ENCODE peak calls at places on chromosome 1, in seven cellular contexts. H is endothelial cell of umbilical vein; C is dorsolateral prefrontal cortex; R is keratinocyte; D is lower lobe of right lung; I is brain microvascular endothelial cell; T is CD8-positive, alpha-beta memory T cell. Q is an unnamed sample.

GRCh38 chr1:94286864-94287437 is 49.6 kb upstream of the ARHGAP29 start:
- DNase-seq in H (no peak), T (no peak), C (no peak), R (no peak), I (no peak), D (no peak), Q (no peak)

GRCh38 chr1:214933375-214933774 is 149.2 kb upstream of the KCNK2 start:
- DNase-seq in I (no peak), C (no peak), H (no peak), D (no peak), T (no peak), R (no peak), Q (no peak)

GRCh38 chr1:109252893-109253802 is 3.8 kb downstream of the CELSR2 start:
- DNase-seq in H (no peak), R (no peak), C (peak), T (no peak), I (no peak), D (no peak), Q (no peak)

GRCh38 chr1:49364676-49365075 is 588.0 kb upstream of the BEND5 start:
- DNase-seq in T (no peak), D (no peak), H (no peak), C (no peak), R (peak), I (no peak), Q (no peak)

GRCh38 chr1:35883681-35884155 is 709 bp downstream of the AGO1 start:
- DNase-seq in I (no peak), T (peak), R (no peak), C (peak), D (peak), H (peak), Q (no peak)

GRCh38 chr1:11550664-11551283 is 71.8 kb downstream of the DISP3 start:
- DNase-seq in R (no peak), D (no peak), H (peak), I (peak), T (no peak), C (no peak), Q (no peak)

GRCh38 chr1:1422465-1423244 is 1.6 kb upstream of the ANKRD65 start:
- DNase-seq in R (no peak), C (no peak), T (no peak), I (peak), H (no peak), D (no peak), Q (no peak)

GRCh38 chr1:35448344-35448801 is 108.8 kb downstream of the KIAA0319L start:
- DNase-seq in D (no peak), C (no peak), I (peak), H (peak), R (peak), T (no peak), Q (peak)

GRCh38 chr1:210531475-210532222 is 202.9 kb downstream of the HHAT start:
- DNase-seq in C (no peak), R (no peak), H (no peak), I (no peak), D (no peak), T (no peak), Q (no peak)

DNA sequence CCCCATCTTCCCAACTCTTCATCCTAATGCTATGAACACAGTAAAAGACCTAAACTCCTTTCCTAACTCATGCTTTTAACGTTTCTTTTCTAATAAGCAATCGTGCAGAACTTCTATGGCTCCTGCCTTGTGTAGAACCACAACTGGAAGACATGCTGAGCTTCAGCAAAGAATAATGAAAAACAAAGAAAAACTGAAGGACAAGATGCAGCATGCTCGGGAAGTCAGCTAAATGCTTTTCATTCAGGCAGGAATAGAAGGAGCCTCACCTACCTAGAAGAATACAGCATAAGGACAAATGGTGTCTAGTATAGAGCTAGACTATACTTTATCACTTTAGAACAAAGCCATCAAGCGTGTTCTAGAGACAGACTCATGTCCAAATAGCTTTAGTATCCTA is 45.9 kb downstream of the LUZP1 start:
- DNase-seq in D (no peak), R (no peak), H (no peak), T (no peak), I (no peak), C (no peak), Q (no peak)
- H3K27ac ChIP-seq in D (peak), R (peak), H (no peak), T (peak), I (no peak), C (no peak), Q (peak)

GRCh38 chr1:201229095-201229494 is 38.5 kb downstream of the IGFN1 start:
- DNase-seq in T (no peak), C (no peak), R (no peak), H (no peak), I (no peak), D (no peak), Q (no peak)
- H3K27ac ChIP-seq in T (no peak), C (no peak), R (no peak), H (no peak), I (no peak), D (no peak), Q (no peak)

GRCh38 chr1:8381618-8382017 is 63.7 kb downstream of the SLC45A1 start:
- DNase-seq in I (no peak), D (no peak), T (no peak), C (no peak), H (no peak), R (no peak), Q (peak)
- H3K27ac ChIP-seq in I (no peak), D (no peak), T (no peak), C (peak), H (no peak), R (peak), Q (peak)

GRCh38 chr1:59919742-59920141 is 6.8 kb downstream of the CYP2J2 start:
- DNase-seq in D (no peak), C (no peak), R (no peak), I (no peak), T (no peak), H (no peak), Q (no peak)
- H3K27ac ChIP-seq in D (no peak), C (peak), R (no peak), I (no peak), T (no peak), H (no peak), Q (no peak)

GRCh38 chr1:208029381-208030319 is 118.7 kb upstream of the CD34 start:
- DNase-seq in H (peak), I (peak), C (no peak), R (no peak), T (no peak), D (no peak), Q (no peak)
- H3K27ac ChIP-seq in H (peak), I (peak), C (peak), R (no peak), T (no peak), D (peak), Q (no peak)

DNA sequence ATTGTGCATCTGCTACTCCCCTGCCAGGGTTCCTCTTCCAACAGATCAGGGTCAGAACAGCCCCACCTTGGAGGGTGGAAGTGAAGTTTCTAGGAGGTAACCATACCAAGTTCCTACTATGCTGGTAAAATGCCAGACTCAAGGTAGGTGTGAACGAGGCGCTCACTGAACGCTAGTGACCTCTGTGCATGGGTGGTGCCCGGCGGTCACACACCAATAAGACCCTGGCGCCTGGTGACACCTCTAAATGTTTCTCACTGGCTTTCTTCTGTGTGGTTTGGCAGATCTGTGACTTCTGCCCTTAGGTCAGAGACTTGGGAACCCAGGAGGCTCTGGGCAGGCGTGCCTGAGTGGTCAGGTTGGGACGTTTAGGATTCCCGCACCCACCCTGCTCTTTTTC is 55.9 kb downstream of the TMCO4 start:
- DNase-seq in T (no peak), R (no peak), D (no peak), C (no peak), H (no peak), I (no peak), Q (no peak)
- H3K27ac ChIP-seq in T (no peak), R (no peak), D (no peak), C (no peak), H (no peak), I (no peak), Q (no peak)

Q was measured in epithelial cell of prostate.